ENCODE peak calls at places on chromosomes 16 and 17, in six cellular contexts. P is AG04449; X is CD8-positive, alpha-beta T cell; C is CD4-positive, alpha-beta T cell; N is keratinocyte; Q is brain microvascular endothelial cell. S is an unnamed sample.
A peak's percentile ranks its signal among the peaks of the same experiment; 100 is the strongest.

GRCh38 chr17:2107506-2107905 is 52.6 kb downstream of the HIC1 start:
- DNase-seq in P (no peak), X (no peak), C (no peak), N (no peak), Q (no peak), S (no peak)

GRCh38 chr17:83083368-83084201 is 4.2 kb downstream of the METRNL start:
- DNase-seq in P (peak; percentile 90), X (peak; percentile 47), C (no peak), N (peak; percentile 36), Q (peak; percentile 93), S (peak; percentile 18)

GRCh38 chr16:86306046-86306644 is 204.2 kb upstream of the FOXF1 start:
- DNase-seq in P (peak; percentile 45), X (no peak), C (no peak), N (no peak), Q (no peak), S (no peak)

GRCh38 chr17:38815576-38816193 is 9.4 kb downstream of the CWC25 start:
- DNase-seq in P (no peak), X (no peak), C (no peak), N (no peak), Q (peak; percentile 79), S (peak; percentile 64)

GRCh38 chr17:73747221-73748002 is 103.2 kb upstream of the SDK2 start:
- DNase-seq in P (no peak), X (no peak), C (no peak), N (no peak), Q (no peak), S (no peak)

GRCh38 chr17:44734272-44734671 is 24.5 kb upstream of the ADAM11 start:
- DNase-seq in P (no peak), X (no peak), C (no peak), N (no peak), Q (no peak), S (no peak)

GRCh38 chr17:71519285-71519684 is 601.5 kb upstream of the SOX9 start:
- DNase-seq in P (no peak), X (no peak), C (no peak), N (peak; percentile 58), Q (no peak), S (peak; percentile 68)

GRCh38 chr16:53821487-53821886 is 117.5 kb downstream of the FTO start:
- DNase-seq in P (no peak), X (no peak), C (no peak), N (peak; percentile 30), Q (no peak), S (no peak)

GRCh38 chr16:10623059-10623458 is 42.7 kb upstream of the EMP2 start:
- DNase-seq in P (no peak), X (no peak), C (no peak), N (no peak), Q (no peak), S (no peak)

GRCh38 chr17:42221886-42222745 is 27.8 kb upstream of the GHDC start:
- DNase-seq in P (no peak), X (peak; percentile 42), C (peak; percentile 51), N (no peak), Q (peak; percentile 48), S (peak; percentile 56)

GRCh38 chr17:65156185-65156834 is 19.1 kb downstream of the RGS9 start:
- DNase-seq in P (no peak), X (no peak), C (no peak), N (no peak), Q (no peak), S (no peak)

GRCh38 chr17:48095611-48096010 is 5.7 kb downstream of the CBX1 start:
- DNase-seq in P (no peak), X (no peak), C (no peak), N (no peak), Q (no peak), S (no peak)

GRCh38 chr17:40632206-40632605 is 15.4 kb downstream of the SMARCE1 start:
- DNase-seq in P (no peak), X (no peak), C (no peak), N (no peak), Q (no peak), S (no peak)

GRCh38 chr17:4573682-4574081 is 10.6 kb upstream of the SMTNL2 start:
- DNase-seq in P (no peak), X (no peak), C (no peak), N (no peak), Q (no peak), S (no peak)

GRCh38 chr16:27374794-27375499 is 27.0 kb upstream of the IL21R start:
- DNase-seq in P (no peak), X (no peak), C (no peak), N (peak; percentile 50), Q (peak; percentile 91), S (peak; percentile 49)
- TF ChIP-seq CTCF in P (peak; percentile 51), X (peak; percentile 42), C (peak; percentile 29), N (peak; percentile 66), Q (peak; percentile 84), S (no peak)

DNA sequence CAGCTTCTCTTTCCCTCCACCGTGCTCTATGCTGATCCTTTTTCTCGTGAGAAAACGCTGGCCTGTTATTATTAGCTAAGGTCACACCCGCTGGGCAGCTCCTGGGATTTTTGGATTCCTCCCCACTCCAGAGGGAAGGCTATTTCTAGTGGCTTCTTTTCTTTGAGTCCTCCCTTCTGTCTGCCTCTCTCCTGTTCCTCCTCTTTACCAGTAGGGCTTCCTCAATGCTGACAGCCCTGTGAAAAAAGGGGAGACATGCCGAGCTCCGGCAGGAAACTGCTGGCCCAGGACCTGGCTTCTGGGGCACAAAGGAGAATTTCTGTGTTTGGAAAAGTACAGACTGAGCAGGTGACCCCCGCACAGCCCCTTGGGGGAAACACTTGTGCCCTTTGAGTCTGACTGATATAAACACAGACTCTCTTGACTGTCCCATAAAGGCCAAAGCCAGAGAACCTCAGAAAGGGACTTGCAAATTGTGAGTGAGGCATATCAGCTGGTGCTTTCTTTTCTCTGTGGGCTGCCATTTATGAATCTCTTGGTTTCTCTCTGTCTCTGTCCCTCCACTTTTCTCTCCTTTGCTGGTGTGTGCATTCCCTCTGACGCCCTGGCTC is 14.0 kb upstream of the RNF135 start:
- DNase-seq in P (no peak), X (no peak), C (no peak), N (no peak), Q (no peak), S (no peak)
- TF ChIP-seq CTCF in P (no peak), X (no peak), C (no peak), N (no peak), Q (peak; percentile 21), S (no peak)

GRCh38 chr17:33651631-33652030 is 358.5 kb upstream of the ASIC2 start:
- DNase-seq in P (no peak), X (no peak), C (no peak), N (no peak), Q (no peak), S (no peak)
- TF ChIP-seq CTCF in P (no peak), X (no peak), C (no peak), N (peak; percentile 42), Q (no peak), S (no peak)

DNA sequence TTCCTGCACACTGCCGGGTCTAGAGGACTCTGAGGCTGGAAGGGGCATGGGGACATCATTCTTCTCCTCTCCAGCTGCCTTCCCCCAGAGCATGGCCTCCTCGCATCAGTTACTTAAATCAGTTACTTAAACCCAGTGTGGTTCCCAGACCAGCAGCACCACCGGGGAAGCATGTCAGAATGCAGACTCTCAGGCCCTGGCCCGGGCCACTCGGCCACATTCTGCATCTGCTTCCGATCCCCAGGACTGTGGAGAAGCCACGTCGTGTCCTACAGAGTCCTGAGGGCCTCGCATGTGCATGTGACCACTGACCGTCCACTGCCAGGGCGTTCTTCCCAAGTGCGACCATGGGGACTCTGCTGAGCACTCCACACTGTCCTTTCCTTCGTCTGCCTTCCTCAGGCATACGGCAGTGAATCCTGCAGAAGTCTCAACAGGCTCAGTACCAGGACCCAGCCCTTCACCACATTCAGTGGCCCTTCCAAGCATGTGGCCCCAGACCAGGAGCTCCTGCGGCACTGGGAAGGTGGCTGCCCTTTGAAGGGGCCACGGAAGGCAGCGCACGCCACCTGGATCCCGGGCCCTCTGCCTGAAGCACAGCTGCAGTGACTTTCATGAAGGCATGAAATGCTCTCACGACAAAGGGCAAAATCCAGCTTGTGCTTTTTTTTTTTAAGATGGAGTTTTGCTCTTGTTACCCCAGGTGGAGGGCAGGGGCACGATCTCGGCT is 46.9 kb upstream of the RASD1 start:
- DNase-seq in P (no peak), X (no peak), C (no peak), N (no peak), Q (no peak), S (no peak)
- TF ChIP-seq CTCF in P (no peak), X (no peak), C (no peak), N (no peak), Q (no peak), S (no peak)

GRCh38 chr16:14444979-14445810 is 184.9 kb downstream of the PARN start:
- DNase-seq in P (no peak), X (no peak), C (no peak), N (no peak), Q (no peak), S (no peak)
- TF ChIP-seq CTCF in P (no peak), X (no peak), C (no peak), N (no peak), Q (no peak), S (no peak)

S was measured in MCF 10A.